ENCODE peak calls at places on chromosomes 16 and 17, in ten cellular contexts. K is ovary, F is brain microvascular endothelial cell, R is glutamatergic neuron, V is mucosa of descending colon, M is BJ, X is GM23338, I is omental fat pad, A is heart right ventricle, N is mesothelial cell of epicardium. C is an unnamed sample.

GRCh38 chr16:50680907-50681885 is at the start of gene SNX20:
- DNase-seq in M (no peak), N (no peak), A (no peak), K (no peak), R (no peak), I (no peak), X (no peak), V (peak; percentile 77), F (no peak), C (no peak)

GRCh38 chr17:48006936-48007703 is 30.5 kb downstream of the COPZ2 start:
- DNase-seq in A (no peak), X (no peak), K (no peak), V (no peak), R (no peak), N (no peak), F (no peak), I (no peak), M (no peak), C (no peak)

GRCh38 chr16:57608462-57609113 is 19.8 kb upstream of the ADGRG1 start:
- DNase-seq in X (no peak), F (no peak), K (no peak), V (no peak), I (no peak), N (peak; percentile 17), A (no peak), M (no peak), R (no peak), C (no peak)

GRCh38 chr16:26161461-26162180 is 469.9 kb downstream of the HS3ST4 start:
- DNase-seq in F (no peak), V (no peak), N (no peak), A (no peak), I (no peak), R (no peak), K (no peak), X (no peak), M (no peak), C (no peak)

GRCh38 chr16:69064789-69065313 is 40.6 kb upstream of the HAS3 start:
- DNase-seq in I (no peak), A (no peak), R (no peak), K (no peak), V (no peak), N (no peak), X (peak; percentile 34), M (no peak), F (no peak), C (no peak)

GRCh38 chr17:82127315-82127595 is 29.2 kb upstream of the FASN start:
- DNase-seq in A (no peak), I (no peak), F (no peak), M (no peak), N (no peak), X (no peak), K (no peak), R (no peak), V (no peak), C (no peak)

GRCh38 chr16:69064164-69064563 is 41.3 kb upstream of the HAS3 start:
- DNase-seq in K (no peak), X (no peak), M (no peak), A (no peak), R (no peak), V (no peak), F (no peak), I (no peak), N (no peak), C (no peak)

GRCh38 chr17:39926135-39926587 is 1.2 kb downstream of the ORMDL3 start:
- DNase-seq in R (no peak), I (no peak), A (no peak), K (no peak), V (no peak), F (no peak), M (no peak), N (no peak), X (no peak), C (no peak)

DNA sequence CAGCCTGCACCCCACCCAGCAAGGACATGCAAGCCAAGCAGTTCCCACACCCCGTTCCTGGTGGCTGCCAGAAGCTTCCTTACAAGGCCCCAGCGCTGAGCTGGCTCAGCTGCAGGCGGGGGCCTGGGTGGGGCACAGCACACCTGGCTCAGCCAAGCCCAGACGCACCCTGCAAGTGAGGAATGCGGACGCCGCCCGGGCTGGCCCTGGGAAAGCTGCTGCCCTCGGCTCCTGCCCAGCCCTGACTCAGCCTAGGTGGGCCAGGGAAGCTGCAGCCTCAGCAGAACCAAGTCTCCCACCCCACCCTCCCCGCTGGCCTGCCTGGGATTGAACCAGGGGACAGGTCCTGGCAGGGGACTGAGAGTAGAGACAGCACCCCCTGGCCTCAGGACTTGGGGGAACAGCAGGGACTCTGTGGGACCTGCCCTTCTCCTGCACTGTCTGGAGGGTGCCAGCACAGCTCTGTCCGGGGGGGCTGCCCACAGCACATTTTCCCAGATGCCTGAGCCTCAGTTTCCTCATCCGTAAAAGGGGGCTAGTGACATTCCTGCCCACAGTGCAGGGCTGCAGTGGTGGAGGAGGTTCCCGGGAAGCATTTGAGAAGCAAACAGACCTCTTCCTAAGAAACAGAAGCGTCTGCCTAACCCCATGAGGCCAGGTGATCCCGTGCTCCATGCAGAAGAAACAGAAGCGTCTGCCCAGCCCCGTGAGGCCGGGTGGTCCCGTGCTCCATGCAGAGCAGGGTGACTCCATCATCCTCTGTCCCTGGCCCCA is 29.9 kb upstream of the KRT17 start:
- DNase-seq in I (no peak), R (no peak), V (peak; percentile 96), F (no peak), A (no peak), X (peak; percentile 45), M (no peak), N (peak; percentile 61), K (no peak), C (no peak)
- TF ChIP-seq CTCF in I (no peak), R (no peak), V (no peak), F (no peak), A (no peak), X (no peak), M (no peak), N (no peak), K (no peak), C (no peak)

DNA sequence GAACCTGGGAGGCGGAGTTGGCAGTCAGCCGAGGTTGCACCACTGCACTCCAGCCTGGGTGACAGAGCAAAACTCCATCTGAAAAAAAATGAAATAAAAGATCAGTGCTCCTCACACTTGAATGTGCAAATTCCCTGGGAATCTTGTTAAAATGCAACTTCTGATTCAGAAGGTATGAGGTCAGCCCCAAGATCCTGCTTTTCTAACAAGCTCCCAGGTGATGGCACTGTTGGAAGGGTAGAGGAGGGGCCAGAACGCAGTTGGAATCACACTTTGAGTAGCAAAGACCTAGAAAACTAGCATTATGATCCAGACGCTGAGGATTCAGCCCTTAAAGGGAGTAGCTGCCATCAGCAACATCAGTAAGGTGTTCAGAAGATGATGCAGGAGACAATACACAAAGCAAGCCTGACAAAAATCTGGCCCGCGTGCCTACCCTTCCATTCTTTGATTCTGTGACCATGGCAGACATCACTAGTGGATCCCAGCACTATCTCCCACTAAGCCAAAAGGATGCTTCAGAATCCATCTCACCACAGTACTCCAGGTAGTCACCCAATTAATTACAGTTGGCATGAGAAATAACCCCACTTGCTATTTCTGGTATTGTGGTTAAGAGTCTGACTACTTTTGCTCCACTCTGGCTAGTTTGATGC is 33.1 kb upstream of the MEIOC start:
- DNase-seq in X (peak; percentile 70), R (no peak), N (no peak), K (no peak), A (no peak), V (no peak), F (no peak), I (no peak), M (no peak), C (no peak)
- TF ChIP-seq CTCF in X (peak; percentile 62), R (no peak), N (no peak), K (no peak), A (no peak), V (no peak), F (peak; percentile 10), I (no peak), M (no peak), C (no peak)

GRCh38 chr17:64177346-64178010 is 47.5 kb upstream of the ERN1 start:
- DNase-seq in M (no peak), X (no peak), V (no peak), K (no peak), F (no peak), A (no peak), R (no peak), I (no peak), N (no peak), C (no peak)

GRCh38 chr17:64178011-64178825 is 48.3 kb upstream of the ERN1 start:
- DNase-seq in N (no peak), V (no peak), I (no peak), F (no peak), X (no peak), M (no peak), A (no peak), R (no peak), K (no peak), C (no peak)

GRCh38 chr17:64173646-64174045 is 43.7 kb upstream of the ERN1 start:
- DNase-seq in V (no peak), R (no peak), M (no peak), A (no peak), I (no peak), X (no peak), N (no peak), K (no peak), F (no peak), C (no peak)

GRCh38 chr17:64174686-64175456 is 44.9 kb upstream of the ERN1 start:
- DNase-seq in F (peak; percentile 22), I (no peak), M (no peak), K (no peak), X (no peak), V (no peak), A (no peak), N (no peak), R (no peak), C (no peak)

DNA sequence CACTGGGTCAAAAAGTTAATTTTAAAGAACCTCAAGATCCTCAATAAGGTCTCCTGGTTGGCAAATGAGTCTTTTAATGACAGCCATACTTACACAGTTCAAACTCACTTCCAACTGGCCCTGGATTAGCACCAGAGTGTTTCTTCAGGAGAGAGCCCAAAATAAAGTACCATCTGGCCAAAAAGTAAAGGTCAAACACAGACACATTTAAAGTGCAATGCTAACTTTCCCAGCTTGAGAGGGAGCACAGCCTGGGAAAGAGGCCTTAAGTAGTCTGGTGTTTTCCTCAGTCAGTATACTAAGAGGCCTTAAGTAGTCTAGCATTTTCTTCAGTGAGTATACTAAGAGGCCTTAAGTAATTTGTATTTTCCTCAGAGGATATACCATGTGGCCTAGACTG is 46.6 kb upstream of the ERN1 start:
- DNase-seq in M (no peak), X (no peak), F (no peak), K (no peak), V (no peak), R (no peak), I (no peak), A (no peak), N (no peak), C (no peak)
- TF ChIP-seq CTCF in M (no peak), X (no peak), F (no peak), K (no peak), V (no peak), R (no peak), I (no peak), A (no peak), N (no peak), C (no peak)

GRCh38 chr17:41928693-41929251 is 1.6 kb upstream of the ODAD4 start:
- DNase-seq in X (no peak), M (no peak), V (no peak), I (no peak), R (no peak), K (no peak), F (no peak), A (no peak), N (no peak), C (no peak)

GRCh38 chr17:41935641-41936040 is 5.2 kb downstream of the ODAD4 start:
- DNase-seq in N (no peak), X (no peak), K (no peak), V (no peak), A (no peak), R (no peak), M (no peak), F (no peak), I (no peak), C (no peak)

GRCh38 chr17:41932821-41933389 is 2.5 kb downstream of the ODAD4 start:
- DNase-seq in X (no peak), N (no peak), I (no peak), M (no peak), K (no peak), V (no peak), F (no peak), R (no peak), A (no peak), C (no peak)

GRCh38 chr17:41925991-41926590 is 4.3 kb upstream of the ODAD4 start:
- DNase-seq in M (no peak), F (no peak), V (no peak), X (no peak), R (no peak), A (no peak), I (no peak), K (no peak), N (no peak), C (no peak)

GRCh38 chr17:41930009-41930832 is at the start of gene ODAD4:
- DNase-seq in A (peak; percentile 96), X (peak; percentile 99), I (peak; percentile 89), R (peak; percentile 97), V (peak; percentile 98), M (peak; percentile 93), F (peak; percentile 98), K (peak; percentile 97), N (peak; percentile 95), C (peak; percentile 93)
- TF ChIP-seq CTCF in A (peak; percentile 50), X (peak; percentile 37), I (no peak), R (peak; percentile 24), V (peak; percentile 20), M (peak; percentile 49), F (peak; percentile 75), K (no peak), N (no peak), C (peak; percentile 44)